ENCODE peak calls at places on chromosomes 16 and 17, in eight cellular contexts. J is cardiac fibroblast; R is right lobe of liver; W is glutamatergic neuron; P is brain microvascular endothelial cell; E is upper lobe of right lung; B is thoracic aorta; Y is CD4-positive, alpha-beta T cell. I is an unnamed sample.

GRCh38 chr16:88681084-88681680 is 5.1 kb downstream of the SNAI3 start:
- DNase-seq in Y (no peak), J (no peak), B (no peak), W (no peak), R (peak), E (no peak), P (no peak), I (no peak)

GRCh38 chr17:28585891-28586290 is 9.2 kb upstream of the ALDOC start:
- DNase-seq in B (no peak), R (no peak), J (no peak), P (no peak), E (no peak), W (no peak), Y (no peak), I (no peak)

GRCh38 chr16:27169511-27170071 is 33.7 kb upstream of the KDM8 start:
- DNase-seq in P (peak), Y (peak), W (no peak), J (peak), B (no peak), E (no peak), R (peak), I (no peak)

GRCh38 chr17:40168262-40168832 is 8.9 kb upstream of the RAPGEFL1 start:
- DNase-seq in P (peak), R (no peak), W (no peak), E (peak), B (no peak), J (peak), Y (no peak), I (no peak)

GRCh38 chr16:83574388-83574787 is 233.4 kb upstream of the HSBP1 start:
- DNase-seq in J (peak), Y (no peak), E (no peak), W (no peak), R (no peak), P (peak), B (no peak), I (no peak)

GRCh38 chr16:85924675-85925074 is 25.7 kb downstream of the IRF8 start:
- DNase-seq in W (no peak), E (no peak), P (no peak), J (no peak), B (no peak), Y (no peak), R (no peak), I (no peak)

GRCh38 chr17:19897108-19897854 is 29.5 kb upstream of the ULK2 start:
- DNase-seq in P (no peak), B (no peak), R (peak), Y (no peak), J (peak), E (no peak), W (no peak), I (no peak)

GRCh38 chr16:20073203-20074088 is at the start of gene GPR139:
- DNase-seq in W (peak), R (no peak), P (no peak), Y (no peak), B (no peak), J (no peak), E (no peak), I (no peak)

GRCh38 chr17:48483471-48484131 is 47.2 kb downstream of the HOXB1 start:
- DNase-seq in Y (no peak), B (no peak), R (no peak), W (no peak), E (no peak), P (peak), J (peak), I (no peak)

GRCh38 chr17:2482218-2482617 is 29.5 kb downstream of the METTL16 start:
- DNase-seq in B (no peak), Y (no peak), J (peak), P (no peak), W (no peak), E (no peak), R (no peak), I (no peak)

GRCh38 chr17:61409301-61410099 is 9.9 kb downstream of the TBX2 start:
- DNase-seq in W (peak), E (peak), J (peak), R (peak), B (no peak), Y (no peak), P (no peak), I (no peak)

GRCh38 chr17:41824086-41824485 is 11.3 kb downstream of the FKBP10 start:
- DNase-seq in E (no peak), R (no peak), B (no peak), Y (no peak), P (no peak), W (no peak), J (no peak), I (no peak)

GRCh38 chr16:3577302-3577752 is at the start of gene NLRC3:
- DNase-seq in W (no peak), R (no peak), J (no peak), B (no peak), E (no peak), P (no peak), Y (peak), I (no peak)

GRCh38 chr16:67419931-67420330 is 3.7 kb upstream of the ZDHHC1 start:
- DNase-seq in R (no peak), E (no peak), B (no peak), P (no peak), W (no peak), J (no peak), Y (no peak), I (no peak)
- TF ChIP-seq CTCF in R (no peak), E (no peak), B (no peak), P (peak), W (no peak), J (no peak), Y (no peak), I (no peak)

GRCh38 chr16:74718741-74719610 is 18.3 kb upstream of the MLKL start:
- DNase-seq in J (no peak), P (no peak), E (no peak), R (no peak), B (no peak), W (no peak), Y (no peak), I (no peak)
- TF ChIP-seq CTCF in J (no peak), P (peak), E (no peak), R (no peak), B (no peak), W (no peak), Y (no peak), I (no peak)

DNA sequence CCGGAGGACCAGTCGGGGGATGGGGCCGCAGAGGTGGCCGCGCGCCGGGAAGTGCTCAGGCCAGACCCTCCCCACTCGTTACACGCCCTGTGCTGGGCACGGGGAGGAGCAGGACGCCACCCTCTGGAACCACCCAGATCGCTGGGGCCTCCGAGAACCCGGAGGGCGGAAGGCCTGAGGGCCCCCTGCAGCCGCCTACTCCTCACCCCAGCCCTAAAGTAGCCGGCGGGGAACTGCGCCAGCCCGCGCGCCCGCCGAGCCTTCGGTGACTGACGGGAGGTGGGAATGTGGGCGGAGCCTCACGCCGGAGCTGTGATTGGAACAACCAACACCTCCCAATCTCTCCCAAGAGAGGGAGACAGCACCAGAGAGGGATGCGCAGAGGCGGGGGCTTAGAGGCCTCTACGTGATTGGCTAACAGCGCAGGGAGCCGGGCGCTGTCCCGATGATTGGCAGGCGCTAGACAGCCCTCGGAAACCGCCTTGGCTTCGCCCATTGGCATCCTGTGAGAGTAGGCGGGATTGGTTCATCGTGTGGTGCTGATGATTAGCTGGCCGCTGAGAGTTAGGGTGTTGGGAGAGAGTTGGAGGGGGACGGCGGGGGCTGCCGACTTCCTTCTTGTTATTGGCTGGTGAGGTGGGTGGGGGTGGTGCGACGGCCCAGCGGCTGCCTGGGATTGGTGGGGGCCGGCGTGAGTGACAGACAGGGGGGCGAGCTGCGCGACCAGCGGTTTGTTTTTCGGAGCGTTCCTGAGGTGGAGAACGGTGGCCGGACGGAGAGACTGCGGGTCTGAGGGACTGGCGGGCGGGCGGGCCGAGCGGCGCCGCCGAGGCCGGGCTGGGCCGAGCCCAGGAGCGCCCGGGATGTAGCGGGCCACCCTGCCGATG is at the start of gene MAP3K3:
- DNase-seq in Y (peak), P (peak), E (peak), R (peak), J (peak), B (peak), W (peak), I (peak)
- TF ChIP-seq CTCF in Y (no peak), P (peak), E (peak), R (no peak), J (no peak), B (no peak), W (no peak), I (no peak)

GRCh38 chr17:75876938-75877751 is 1.2 kb downstream of the TRIM47 start:
- DNase-seq in R (peak), Y (no peak), B (peak), P (peak), J (peak), W (no peak), E (peak), I (no peak)
- TF ChIP-seq CTCF in R (no peak), Y (no peak), B (no peak), P (peak), J (no peak), W (no peak), E (no peak), I (no peak)

GRCh38 chr16:87410958-87411357 is 18.8 kb downstream of the MAP1LC3B start:
- DNase-seq in J (no peak), B (no peak), E (no peak), P (no peak), W (no peak), R (no peak), Y (no peak), I (no peak)
- TF ChIP-seq CTCF in J (no peak), B (no peak), E (no peak), P (peak), W (no peak), R (no peak), Y (no peak), I (no peak)

GRCh38 chr16:56645838-56646237 is 5.8 kb upstream of the MT1B start:
- DNase-seq in W (no peak), Y (no peak), R (no peak), P (no peak), J (no peak), E (no peak), B (no peak), I (no peak)

GRCh38 chr16:56649271-56649670 is 2.4 kb upstream of the MT1B start:
- DNase-seq in Y (no peak), P (no peak), E (no peak), J (no peak), W (no peak), R (no peak), B (no peak), I (no peak)

GRCh38 chr16:56645311-56645710 is 6.4 kb upstream of the MT1B start:
- DNase-seq in E (no peak), Y (no peak), P (no peak), J (no peak), R (no peak), B (no peak), W (no peak), I (no peak)

GRCh38 chr16:56649820-56650219 is 1.9 kb upstream of the MT1B start:
- DNase-seq in W (no peak), R (no peak), B (no peak), J (no peak), E (no peak), P (no peak), Y (no peak), I (no peak)

DNA sequence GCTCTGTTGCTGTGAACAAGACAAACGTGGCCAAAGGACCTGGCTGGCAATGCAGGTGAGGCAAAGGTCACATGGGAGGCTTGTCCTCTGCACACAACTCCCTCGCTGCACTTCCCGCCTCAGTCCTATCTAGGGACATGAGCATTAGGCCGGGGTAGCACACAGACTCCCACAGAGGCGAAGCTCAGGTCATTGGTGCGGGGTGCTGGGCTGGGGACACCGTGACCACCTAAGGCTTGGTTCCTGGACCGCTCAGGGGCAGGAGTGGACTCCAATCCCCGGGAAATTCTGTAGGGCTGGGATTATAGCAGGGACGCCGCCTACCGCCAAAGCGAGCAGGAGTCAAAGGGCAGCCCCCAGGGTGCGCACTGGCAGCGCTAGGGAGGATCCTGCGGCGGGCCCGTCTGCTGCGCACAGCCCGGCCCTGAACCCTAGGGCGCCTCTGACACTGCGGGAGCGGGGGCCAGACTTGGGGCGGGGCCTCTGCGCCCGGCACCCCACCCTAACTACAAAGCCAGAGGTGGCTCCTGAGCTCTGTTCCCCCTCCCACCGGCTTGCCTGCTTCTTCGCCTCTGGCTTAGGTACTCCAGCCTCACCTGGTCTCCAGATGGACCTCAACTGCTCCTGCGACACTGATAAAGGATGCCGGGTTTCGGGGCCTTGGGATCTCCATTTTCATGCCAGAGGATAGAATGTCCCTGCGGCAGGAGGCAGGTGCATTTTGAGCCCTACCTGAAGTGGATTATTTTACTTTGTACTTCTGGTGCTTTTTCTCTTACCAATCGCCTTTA is 3.9 kb upstream of the MT1B start:
- DNase-seq in J (no peak), Y (no peak), P (no peak), R (peak), E (no peak), B (no peak), W (peak), I (no peak)
- TF ChIP-seq CTCF in J (no peak), Y (no peak), P (no peak), R (no peak), E (no peak), B (no peak), W (no peak), I (no peak)

I was measured in activated B cell treated with CpG ODN at 0.5 μM for 24 hours.